ENCODE peak calls at places on chromosome 20, in ten cellular contexts. U, D, J, F, A, V, P, X, Z and O are unnamed samples.

GRCh38 chr20:47258745-47259695 is 97.5 kb downstream of the ZMYND8 start:
- DNase-seq in U (no peak), D (peak), J (no peak), F (peak), A (peak), V (peak), P (no peak), X (peak), Z (peak), O (peak)

GRCh38 chr20:15491564-15491963 is 1081.7 kb downstream of the KIF16B start:
- DNase-seq in U (no peak), D (no peak), J (no peak), F (no peak), A (no peak), V (no peak), P (no peak), X (no peak), Z (no peak), O (no peak)

GRCh38 chr20:3919352-3919751 is 30.2 kb downstream of the PANK2 start:
- DNase-seq in U (no peak), D (peak), J (no peak), F (peak), A (peak), V (no peak), P (peak), X (no peak), Z (no peak), O (no peak)

GRCh38 chr20:9440891-9441290 is 73.5 kb upstream of the LAMP5 start:
- DNase-seq in U (no peak), D (no peak), J (no peak), F (no peak), A (peak), V (no peak), P (no peak), X (no peak), Z (no peak), O (peak)

GRCh38 chr20:58688414-58688813 is 4.2 kb upstream of the NPEPL1 start:
- DNase-seq in U (no peak), D (no peak), J (no peak), F (no peak), A (no peak), V (no peak), P (no peak), X (no peak), Z (no peak), O (no peak)

GRCh38 chr20:18506744-18507143 is 996 bp upstream of the SEC23B start:
- DNase-seq in U (no peak), D (no peak), J (no peak), F (no peak), A (no peak), V (no peak), P (peak), X (no peak), Z (no peak), O (no peak)

GRCh38 chr20:32296412-32296811 is 19.0 kb downstream of the KIF3B start:
- DNase-seq in U (no peak), D (peak), J (no peak), F (no peak), A (peak), V (no peak), P (no peak), X (no peak), Z (no peak), O (no peak)

GRCh38 chr20:15144911-15145310 is 807.5 kb upstream of the FLRT3 start:
- DNase-seq in U (no peak), D (no peak), J (no peak), F (no peak), A (no peak), V (no peak), P (no peak), X (no peak), Z (no peak), O (no peak)

GRCh38 chr20:51542894-51543788 is 622 bp upstream of the NFATC2 start:
- DNase-seq in U (no peak), D (no peak), J (no peak), F (no peak), A (no peak), V (no peak), P (peak), X (no peak), Z (no peak), O (no peak)

GRCh38 chr20:21450572-21450971 is 53.2 kb upstream of the NKX2-4 start:
- DNase-seq in U (no peak), D (no peak), J (no peak), F (peak), A (no peak), V (no peak), P (no peak), X (no peak), Z (no peak), O (no peak)

GRCh38 chr20:58741384-58741783 is 48.8 kb downstream of the NPEPL1 start:
- DNase-seq in U (no peak), D (no peak), J (no peak), F (no peak), A (no peak), V (no peak), P (no peak), X (no peak), Z (no peak), O (no peak)

GRCh38 chr20:57509665-57510237 is 15.2 kb downstream of the CTCFL start:
- DNase-seq in U (peak), D (peak), J (no peak), F (peak), A (no peak), V (no peak), P (no peak), X (no peak), Z (no peak), O (no peak)

GRCh38 chr20:57195023-57195758 is 71.2 kb downstream of the BMP7 start:
- DNase-seq in U (no peak), D (peak), J (no peak), F (peak), A (peak), V (no peak), P (peak), X (no peak), Z (no peak), O (peak)

GRCh38 chr20:51366155-51366886 is 176.2 kb downstream of the NFATC2 start:
- DNase-seq in U (peak), D (peak), J (peak), F (peak), A (peak), V (peak), P (peak), X (peak), Z (peak), O (peak)

GRCh38 chr20:47576516-47577033 is 74.9 kb downstream of the NCOA3 start:
- DNase-seq in U (peak), D (peak), J (peak), F (peak), A (peak), V (peak), P (peak), X (no peak), Z (peak), O (peak)

GRCh38 chr20:22949710-22950109 is 85.4 kb upstream of the SSTR4 start:
- DNase-seq in U (no peak), D (peak), J (no peak), F (no peak), A (no peak), V (no peak), P (peak), X (no peak), Z (no peak), O (peak)

GRCh38 chr20:58714340-58714922 is 21.8 kb downstream of the NPEPL1 start:
- DNase-seq in U (no peak), D (no peak), J (peak), F (no peak), A (no peak), V (peak), P (no peak), X (no peak), Z (peak), O (no peak)

GRCh38 chr20:38445901-38446425 is 10.8 kb upstream of the SNHG17 start:
- DNase-seq in U (no peak), D (no peak), J (no peak), F (no peak), A (no peak), V (no peak), P (no peak), X (no peak), Z (no peak), O (no peak)

GRCh38 chr20:62010551-62011402 is 54.9 kb downstream of the TAF4 start:
- DNase-seq in U (peak), D (peak), J (peak), F (peak), A (peak), V (peak), P (peak), X (no peak), Z (peak), O (peak)

GRCh38 chr20:9490171-9490570 is 24.2 kb upstream of the LAMP5 start:
- DNase-seq in U (no peak), D (no peak), J (no peak), F (no peak), A (no peak), V (no peak), P (no peak), X (no peak), Z (no peak), O (no peak)

GRCh38 chr20:48634641-48635040 is 193.2 kb downstream of the PREX1 start:
- DNase-seq in U (no peak), D (no peak), J (no peak), F (no peak), A (no peak), V (no peak), P (no peak), X (no peak), Z (no peak), O (no peak)

GRCh38 chr20:4951299-4951698 is 50.0 kb downstream of the SLC23A2 start:
- DNase-seq in U (no peak), D (peak), J (peak), F (peak), A (peak), V (peak), P (peak), X (no peak), Z (no peak), O (peak)

GRCh38 chr20:17431621-17432364 is 99.4 kb downstream of the BFSP1 start:
- DNase-seq in U (peak), D (peak), J (peak), F (peak), A (peak), V (peak), P (peak), X (no peak), Z (peak), O (peak)

GRCh38 chr20:40532103-40532502 is 156.9 kb downstream of the MAFB start:
- DNase-seq in U (no peak), D (peak), J (no peak), F (peak), A (no peak), V (no peak), P (no peak), X (no peak), Z (no peak), O (peak)

GRCh38 chr20:43583982-43584432 is 6.7 kb upstream of the IFT52 start:
- DNase-seq in U (peak), D (peak), J (peak), F (peak), A (peak), V (peak), P (peak), X (peak), Z (peak), O (peak)

GRCh38 chr20:13243826-13244376 is 22.8 kb downstream of the ISM1 start:
- DNase-seq in U (no peak), D (no peak), J (no peak), F (peak), A (no peak), V (no peak), P (no peak), X (no peak), Z (no peak), O (peak)

DNA sequence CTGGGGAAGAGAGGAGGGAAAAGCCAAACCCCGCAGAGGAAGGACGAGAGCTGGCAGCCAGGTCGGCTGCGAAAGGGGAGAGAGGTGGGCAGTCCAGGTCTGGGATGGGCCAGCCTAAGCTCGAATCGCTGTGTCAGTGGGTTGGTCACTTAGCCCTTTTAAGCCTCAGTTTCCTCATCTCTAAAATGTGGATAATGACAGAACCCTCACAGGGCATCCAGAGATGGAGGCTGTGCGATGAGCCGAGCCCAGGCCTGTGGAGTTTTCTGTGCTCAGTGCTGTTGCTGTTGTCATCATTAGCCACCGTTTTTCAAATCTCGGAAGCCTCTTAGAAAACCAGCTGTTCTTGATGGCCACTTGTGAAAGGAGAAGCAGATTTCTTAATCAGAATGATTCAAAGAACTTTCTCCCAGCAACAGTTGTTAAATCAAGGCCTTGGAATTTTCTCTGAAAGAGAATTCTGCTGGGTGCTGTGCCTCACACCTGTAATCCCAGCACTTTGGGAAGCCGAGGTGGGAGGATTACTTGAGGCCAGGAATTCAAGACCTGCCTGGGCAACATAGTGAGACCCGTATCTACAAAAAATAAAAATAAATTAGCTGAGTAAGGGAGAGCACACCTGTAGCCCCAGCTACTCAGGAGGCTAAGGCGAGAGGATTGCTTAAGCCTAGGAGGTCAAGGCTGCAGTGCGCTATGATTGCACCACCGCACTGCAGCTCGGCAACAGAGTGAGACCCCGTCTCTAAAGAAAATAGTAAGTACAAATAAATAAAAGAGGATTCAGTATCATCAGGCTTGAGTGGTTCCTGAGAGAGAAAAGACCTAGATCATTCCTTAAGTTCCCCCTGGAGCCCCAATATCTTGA is 46.3 kb upstream of the ENTPD6 start:
- DNase-seq in U (no peak), D (no peak), J (no peak), F (peak), A (no peak), V (no peak), P (no peak), X (no peak), Z (no peak), O (no peak)
- H3K4me3 ChIP-seq in U (no peak), D (no peak), J (peak), F (peak), A (no peak), V (peak), P (peak), X (no peak), Z (peak), O (no peak)

GRCh38 chr20:63070301-63070625 is 63.5 kb upstream of the BHLHE23 start:
- DNase-seq in U (peak), D (no peak), J (no peak), F (no peak), A (no peak), V (no peak), P (no peak), X (no peak), Z (no peak), O (no peak)
- H3K27ac ChIP-seq in U (no peak), D (no peak), J (no peak), F (no peak), A (no peak), V (no peak), P (no peak), X (no peak), Z (no peak), O (no peak)

GRCh38 chr20:60627751-60628565 is 624.1 kb upstream of the CDH4 start:
- DNase-seq in U (no peak), D (no peak), J (no peak), F (peak), A (no peak), V (no peak), P (no peak), X (no peak), Z (no peak), O (no peak)
- H3K4me3 ChIP-seq in U (no peak), D (no peak), J (no peak), F (no peak), A (no peak), V (no peak), P (no peak), X (no peak), Z (no peak), O (no peak)

DNA sequence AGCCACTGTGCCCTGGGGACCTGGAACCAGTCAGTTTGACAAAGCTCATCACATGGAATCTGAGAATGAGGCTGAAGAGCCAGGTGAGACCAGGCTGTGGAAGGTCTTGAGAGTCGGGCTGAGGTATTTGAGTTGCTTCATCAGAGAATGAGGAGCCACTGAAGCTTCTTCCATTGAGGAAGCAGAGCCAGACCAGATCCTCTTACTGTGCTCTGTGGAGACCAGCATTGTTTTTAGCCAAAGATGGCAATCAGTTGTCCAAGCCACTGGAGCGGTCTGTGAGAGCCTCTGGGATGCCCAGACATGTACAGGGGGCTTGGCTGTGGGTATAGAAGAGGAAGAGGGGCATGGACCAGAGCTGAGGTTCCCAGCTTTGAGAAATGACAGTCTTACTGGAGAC is 6.1 kb upstream of the EPB41L1 start:
- DNase-seq in U (no peak), D (no peak), J (no peak), F (no peak), A (no peak), V (no peak), P (no peak), X (no peak), Z (no peak), O (no peak)
- H3K27ac ChIP-seq in U (no peak), D (no peak), J (no peak), F (no peak), A (no peak), V (no peak), P (no peak), X (no peak), Z (peak), O (no peak)